ENCODE peak calls at places on chromosomes 1 and 21, in five cellular contexts. A is cardiac septum, Z is hypothalamus, U is T follicular helper cell, W is Peyer's patch. S is an unnamed sample.

GRCh38 chr1:56788588-56788987 is 30.6 kb downstream of the FYB2 start:
- DNase-seq in A (no peak), Z (no peak), W (peak), U (no peak), S (no peak)

GRCh38 chr21:41147096-41147978 is 20.6 kb upstream of the BACE2 start:
- DNase-seq in A (no peak), Z (no peak), U (no peak), W (no peak), S (no peak)

GRCh38 chr1:16115468-16116363 is 40.2 kb downstream of the EPHA2 start:
- DNase-seq in A (no peak), U (no peak), Z (no peak), W (peak), S (peak)

GRCh38 chr1:116580446-116581322 is 9.9 kb upstream of the CD58 start:
- DNase-seq in A (no peak), U (no peak), W (no peak), Z (no peak), S (no peak)

GRCh38 chr1:234260578-234260977 is 112.7 kb upstream of the COA6 start:
- DNase-seq in W (no peak), U (no peak), A (no peak), Z (no peak), S (no peak)

GRCh38 chr1:117092594-117092993 is 29.0 kb downstream of the TRIM45 start:
- DNase-seq in Z (no peak), U (no peak), A (no peak), W (no peak), S (no peak)

GRCh38 chr21:34728479-34728878 is 59.7 kb downstream of the CLIC6 start:
- DNase-seq in A (no peak), W (no peak), Z (no peak), U (no peak), S (no peak)

GRCh38 chr1:110068646-110069301 is 1.7 kb downstream of the ALX3 start:
- DNase-seq in W (no peak), A (no peak), U (peak), Z (no peak), S (peak)

GRCh38 chr1:5053744-5054143 is 399.3 kb downstream of the AJAP1 start:
- DNase-seq in A (no peak), W (no peak), U (no peak), Z (no peak), S (no peak)

GRCh38 chr1:232226197-232226681 is 403.7 kb downstream of the SIPA1L2 start:
- DNase-seq in U (no peak), A (no peak), W (no peak), Z (no peak), S (no peak)

GRCh38 chr1:65167544-65167943 is 19.5 kb downstream of the AK4 start:
- DNase-seq in A (no peak), W (no peak), U (no peak), Z (no peak), S (no peak)

GRCh38 chr1:181396171-181396670 is 87.1 kb upstream of the CACNA1E start:
- DNase-seq in W (no peak), Z (no peak), A (no peak), U (peak), S (no peak)

GRCh38 chr1:241998412-241998921 is 431 bp downstream of the MAP1LC3C start:
- DNase-seq in Z (no peak), W (peak), A (peak), U (peak), S (peak)

GRCh38 chr1:150530491-150531159 is 15.1 kb downstream of the FALEC start:
- DNase-seq in U (no peak), A (no peak), Z (no peak), W (no peak), S (no peak)